ENCODE peak calls at places on chromosomes 16 and 17, in six cellular contexts. S is GM06990, M is esophagus squamous epithelium, Y is OCI-LY7, O is cardiac muscle cell, L is GM23338. E is an unnamed sample.

GRCh38 chr16:56861092-56861610 is 3.9 kb upstream of the SLC12A3 start:
- DNase-seq in S (no peak), M (no peak), Y (peak), O (peak), L (no peak), E (no peak)

GRCh38 chr17:61495161-61495857 is 43.1 kb downstream of the TBX4 start:
- DNase-seq in S (peak), M (no peak), Y (no peak), O (peak), L (no peak), E (no peak)

GRCh38 chr17:3536736-3537135 is 20.9 kb downstream of the TRPV3 start:
- DNase-seq in S (no peak), M (no peak), Y (no peak), O (no peak), L (no peak), E (no peak)

GRCh38 chr16:77788196-77789084 is at the start of gene VAT1L:
- DNase-seq in S (peak), M (no peak), Y (no peak), O (peak), L (peak), E (peak)

GRCh38 chr17:28547096-28547622 is 5.3 kb downstream of the UNC119 start:
- DNase-seq in S (no peak), M (no peak), Y (no peak), O (no peak), L (no peak), E (no peak)

GRCh38 chr16:6828690-6829089 is 504.0 kb upstream of the RBFOX1 start:
- DNase-seq in S (no peak), M (no peak), Y (no peak), O (no peak), L (no peak), E (no peak)

GRCh38 chr16:58127033-58127556 is 2.1 kb downstream of the CFAP20 start:
- DNase-seq in S (no peak), M (no peak), Y (peak), O (peak), L (peak), E (no peak)

GRCh38 chr17:82085931-82086764 is 11.9 kb downstream of the FASN start:
- DNase-seq in S (peak), M (no peak), Y (no peak), O (no peak), L (no peak), E (no peak)

GRCh38 chr17:36921131-36921851 is 16.0 kb upstream of the LHX1 start:
- DNase-seq in S (no peak), M (no peak), Y (no peak), O (peak), L (peak), E (no peak)

DNA sequence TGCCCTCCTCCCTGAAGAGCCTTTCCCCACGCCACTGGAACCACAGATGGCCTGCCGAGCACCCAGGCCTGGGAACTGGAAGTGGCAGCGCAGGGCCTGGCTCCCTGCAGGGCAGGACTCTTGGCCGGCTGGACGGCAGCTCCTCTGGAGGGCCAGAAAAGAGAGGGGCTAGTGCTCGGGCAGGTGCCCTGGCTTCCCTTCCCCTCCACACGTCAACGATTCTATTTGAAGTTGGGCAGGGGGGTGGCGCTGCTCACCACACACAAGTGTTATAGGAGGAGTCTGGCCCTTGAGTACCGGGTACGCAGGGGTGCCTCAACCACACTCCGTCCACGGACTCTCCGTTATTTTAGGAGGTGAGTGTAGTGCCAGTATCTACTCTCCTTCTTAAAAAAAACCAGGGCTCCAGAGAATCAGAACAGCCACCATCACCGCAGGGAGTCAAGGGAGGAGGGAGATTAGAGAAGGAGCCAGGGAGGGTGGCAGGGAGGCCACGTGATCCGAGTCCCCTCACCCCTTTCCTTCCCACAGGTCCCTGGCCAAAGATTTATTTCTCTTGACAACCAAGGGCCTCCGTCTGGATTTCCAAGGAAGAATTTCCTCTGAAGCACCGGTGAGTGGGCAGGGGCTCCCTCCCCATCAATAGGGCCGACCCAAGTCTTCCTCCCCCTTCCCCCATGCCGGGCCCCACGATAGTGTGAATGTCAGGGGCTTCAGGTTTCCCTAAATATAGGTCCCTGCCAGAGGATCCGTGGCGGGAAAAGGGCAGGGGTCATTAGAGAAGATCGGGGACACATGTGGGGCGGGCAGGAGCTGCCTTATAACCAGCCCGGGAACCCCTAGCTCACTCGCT is 1.4 kb upstream of the ALDOA start:
- DNase-seq in S (peak), M (no peak), Y (peak), O (no peak), L (peak), E (peak)
- TF ChIP-seq CTCF in S (peak), M (peak), Y (peak), O (peak), L (peak), E (no peak)

GRCh38 chr17:21278304-21279197 is 6.0 kb upstream of the MAP2K3 start:
- DNase-seq in S (no peak), M (no peak), Y (peak), O (peak), L (no peak), E (no peak)
- TF ChIP-seq CTCF in S (no peak), M (no peak), Y (peak), O (no peak), L (no peak), E (no peak)

DNA sequence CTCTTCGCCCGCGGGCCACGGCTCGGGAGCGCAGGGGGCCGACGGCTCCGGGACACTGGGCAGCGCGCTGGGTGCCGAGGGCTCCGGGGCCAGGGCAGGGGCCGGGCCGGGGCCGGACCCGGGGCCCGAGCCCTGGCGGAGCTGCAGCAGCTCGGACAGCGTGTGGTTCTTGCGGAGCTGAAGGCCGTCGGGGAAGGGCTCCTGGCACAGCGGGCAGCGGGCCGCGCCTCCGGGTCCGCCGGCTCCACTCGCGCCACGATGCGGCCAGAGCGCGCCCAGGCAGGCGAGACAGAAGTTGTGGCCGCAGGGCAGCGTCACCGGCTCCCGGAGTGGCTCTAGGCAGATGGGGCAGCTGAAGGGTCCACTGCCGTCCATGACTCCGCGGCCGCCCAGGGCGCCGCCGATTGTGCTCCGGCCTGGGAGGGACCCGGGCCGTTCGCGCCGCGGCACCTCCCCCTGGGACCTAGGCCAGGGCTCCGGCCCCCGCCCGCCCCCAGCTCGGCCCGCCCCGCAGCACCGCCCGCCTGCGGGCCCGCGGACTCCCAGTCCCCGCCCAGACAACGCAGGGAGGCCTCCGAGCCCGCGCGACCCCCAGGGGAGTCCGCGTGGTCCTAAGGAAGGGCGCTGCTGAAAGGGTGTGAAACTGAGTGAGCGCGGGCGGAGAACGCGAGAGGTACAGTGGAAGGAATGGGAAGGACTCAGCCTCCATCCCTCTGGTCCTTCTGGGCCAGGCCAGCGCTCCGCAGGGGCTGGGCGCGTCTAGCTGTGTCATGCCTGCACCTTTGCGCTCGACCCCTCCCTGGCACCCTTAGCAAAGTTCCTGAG is at the start of gene TRIM47:
- DNase-seq in S (peak), M (no peak), Y (no peak), O (peak), L (peak), E (peak)
- TF ChIP-seq CTCF in S (no peak), M (peak), Y (peak), O (peak), L (peak), E (no peak)

DNA sequence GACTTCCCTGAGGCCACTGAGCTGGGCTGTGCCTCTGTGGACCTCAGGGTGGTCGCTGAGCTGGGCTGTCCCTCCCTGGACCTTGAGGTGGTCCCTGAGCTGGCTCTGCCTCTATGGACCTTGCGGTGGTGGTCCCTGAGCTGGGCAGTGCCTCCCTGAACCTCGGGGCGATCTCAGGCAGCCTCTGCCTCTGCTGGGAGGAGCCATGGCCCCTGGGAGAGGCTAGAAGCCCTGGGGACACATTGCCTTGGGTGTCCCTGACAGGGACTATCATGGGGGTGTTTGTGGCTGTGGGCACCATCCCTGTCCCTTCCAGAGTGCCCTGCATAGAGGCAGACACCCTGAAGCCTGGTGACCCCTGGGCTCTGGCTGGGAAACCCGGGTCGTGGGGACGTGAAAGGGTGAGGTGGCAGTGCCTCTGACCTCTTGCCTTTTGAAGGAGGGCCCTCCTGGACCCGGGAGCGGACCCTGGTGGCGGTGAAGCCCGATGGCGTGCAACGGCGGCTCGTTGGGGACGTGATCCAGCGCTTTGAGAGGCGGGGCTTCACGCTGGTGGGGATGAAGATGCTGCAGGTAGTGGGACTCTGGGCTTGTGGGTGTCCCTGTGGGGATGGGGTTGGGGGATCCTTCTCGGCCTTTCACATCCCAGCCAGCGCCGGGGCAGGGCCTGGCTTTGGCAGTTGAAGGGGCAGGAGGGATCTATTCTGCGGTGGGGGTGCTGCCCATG is 1.7 kb downstream of the NME4 start:
- DNase-seq in S (no peak), M (no peak), Y (no peak), O (no peak), L (peak), E (no peak)
- TF ChIP-seq CTCF in S (no peak), M (no peak), Y (no peak), O (no peak), L (peak), E (no peak)

E was measured in nephron progenitor cell.